ENCODE peak calls at places on chromosomes 12 and 14, in ten cellular contexts. C, Y, T, P, I, X, V, D, M and F are unnamed samples.

GRCh38 chr14:106530423-106531107 is 1004.2 kb downstream of the TMEM121 start:
- DNase-seq in C (no peak), M (no peak), D (no peak), T (peak; percentile 60), I (no peak), Y (no peak), P (no peak), X (peak; percentile 46), V (no peak), F (no peak)

GRCh38 chr12:106583578-106584103 is 837 bp downstream of the RFX4 start:
- DNase-seq in T (no peak), V (no peak), X (no peak), Y (no peak), M (no peak), P (peak; percentile 20), C (no peak), I (no peak), D (no peak), F (no peak)

GRCh38 chr12:28051516-28052456 is 79.3 kb upstream of the PTHLH start:
- DNase-seq in P (peak; percentile 92), C (no peak), I (no peak), T (no peak), D (no peak), M (no peak), Y (no peak), X (no peak), V (no peak), F (peak; percentile 67)

GRCh38 chr14:68896132-68896531 is 83.0 kb downstream of the ACTN1 start:
- DNase-seq in P (no peak), M (no peak), Y (no peak), C (peak; percentile 20), V (no peak), T (no peak), X (no peak), D (no peak), I (no peak), F (no peak)

GRCh38 chr14:24418492-24418873 is 11.0 kb downstream of the CBLN3 start:
- DNase-seq in T (no peak), C (no peak), P (peak; percentile 36), Y (peak; percentile 91), I (no peak), V (no peak), M (no peak), D (peak; percentile 44), X (peak; percentile 78), F (no peak)

GRCh38 chr12:66070378-66071120 is 60.0 kb downstream of the LLPH start:
- DNase-seq in M (no peak), Y (no peak), V (no peak), P (no peak), T (no peak), X (no peak), I (no peak), D (no peak), C (no peak), F (no peak)

GRCh38 chr12:75909714-75910451 is 121.7 kb downstream of the PHLDA1 start:
- DNase-seq in C (no peak), X (no peak), I (no peak), P (peak; percentile 52), V (no peak), T (no peak), D (no peak), Y (peak; percentile 31), M (no peak), F (no peak)

GRCh38 chr12:102833687-102834435 is 83.2 kb downstream of the PAH start:
- DNase-seq in T (no peak), X (no peak), I (peak; percentile 63), D (no peak), C (peak; percentile 10), P (no peak), Y (no peak), M (no peak), V (no peak), F (no peak)

GRCh38 chr14:58566979-58567378 is 70.8 kb upstream of the DACT1 start:
- DNase-seq in Y (no peak), M (no peak), I (no peak), V (no peak), D (no peak), C (no peak), P (no peak), T (no peak), X (no peak), F (no peak)

GRCh38 chr12:77102691-77103090 is 37.3 kb upstream of the E2F7 start:
- DNase-seq in X (no peak), D (no peak), V (no peak), I (no peak), M (no peak), P (peak; percentile 43), T (no peak), C (peak; percentile 70), Y (no peak), F (peak; percentile 92)

GRCh38 chr12:57191410-57191809 is 25.2 kb upstream of the NXPH4 start:
- DNase-seq in P (peak; percentile 25), C (no peak), V (no peak), Y (no peak), T (no peak), D (no peak), M (no peak), X (no peak), I (no peak), F (no peak)

GRCh38 chr12:106135075-106135474 is 3.7 kb downstream of the NUAK1 start:
- DNase-seq in D (no peak), T (no peak), I (no peak), M (no peak), P (peak; percentile 53), Y (no peak), X (no peak), V (no peak), C (no peak), F (peak; percentile 42)

GRCh38 chr12:90909069-90909676 is 45.8 kb downstream of the CCER1 start:
- DNase-seq in V (no peak), D (no peak), Y (peak; percentile 18), M (no peak), T (no peak), I (peak; percentile 47), C (peak; percentile 43), X (no peak), P (peak; percentile 66), F (peak; percentile 60)

GRCh38 chr12:89544730-89545184 is 18.9 kb upstream of the POC1B start:
- DNase-seq in T (no peak), V (no peak), Y (peak; percentile 35), M (no peak), I (no peak), X (peak; percentile 33), P (peak; percentile 71), C (peak; percentile 42), D (no peak), F (peak; percentile 50)

GRCh38 chr14:102351023-102351422 is 11.7 kb downstream of the CINP start:
- DNase-seq in C (no peak), V (no peak), T (no peak), D (no peak), X (no peak), P (no peak), M (no peak), Y (no peak), I (no peak), F (no peak)

DNA sequence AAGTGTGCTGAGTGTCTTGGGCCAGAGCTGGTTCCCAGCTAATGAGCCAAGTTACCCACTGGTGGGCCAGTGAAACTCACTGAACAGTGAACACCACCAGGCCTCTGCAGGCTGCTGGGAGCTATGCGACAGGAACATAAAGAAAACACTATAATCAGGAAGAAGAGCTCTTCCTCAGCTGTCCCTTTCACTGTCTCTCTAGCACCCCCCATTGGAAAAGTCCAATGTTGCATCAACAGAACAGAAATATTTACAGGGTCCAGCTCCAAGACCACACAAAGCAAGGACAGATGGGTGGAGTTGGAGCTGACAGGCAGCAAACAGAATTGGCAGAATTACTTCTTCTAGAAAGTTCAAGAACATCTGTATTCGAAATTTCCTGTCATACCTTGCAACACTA is 903.6 kb upstream of the TMEM132C start:
- DNase-seq in M (no peak), T (no peak), I (no peak), Y (no peak), D (no peak), P (no peak), X (no peak), V (no peak), C (peak; percentile 6), F (no peak)
- TF ChIP-seq CTCF in M (peak; percentile 28), T (no peak), I (no peak), Y (no peak), D (no peak), P (peak; percentile 61), X (no peak), V (no peak), C (peak; percentile 74), F (no peak)

GRCh38 chr12:31742891-31743290 is 14.1 kb upstream of the AMN1 start:
- DNase-seq in Y (no peak), T (no peak), M (no peak), P (no peak), I (no peak), C (no peak), X (no peak), V (no peak), D (no peak), F (no peak)
- TF ChIP-seq CTCF in Y (no peak), T (no peak), M (no peak), P (no peak), I (no peak), C (no peak), X (no peak), V (no peak), D (no peak), F (no peak)

DNA sequence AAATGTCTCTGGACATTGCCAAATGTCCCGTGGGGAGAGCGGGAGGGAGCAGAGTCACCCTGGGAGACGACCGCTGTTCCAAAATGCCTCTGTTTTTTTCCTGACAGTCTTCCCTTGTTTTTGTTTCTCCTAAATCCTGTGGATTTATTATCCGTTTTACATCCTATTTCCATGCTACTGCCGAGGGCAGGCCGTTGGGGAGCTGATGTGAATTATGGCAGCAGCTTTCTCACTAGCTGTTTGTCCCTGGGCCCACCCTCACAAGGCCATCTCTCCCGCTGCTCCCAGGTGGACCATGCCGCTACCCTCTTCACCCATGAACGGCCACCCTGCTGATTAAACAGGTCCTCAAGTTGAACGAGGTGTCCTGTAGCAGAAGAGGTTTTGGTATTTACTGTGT is 55.2 kb downstream of the FBXL14 start:
- DNase-seq in V (no peak), P (no peak), C (no peak), I (no peak), T (no peak), X (no peak), D (no peak), M (no peak), Y (no peak), F (no peak)
- TF ChIP-seq CTCF in V (no peak), P (no peak), C (no peak), I (no peak), T (no peak), X (no peak), D (no peak), M (no peak), Y (no peak), F (no peak)

DNA sequence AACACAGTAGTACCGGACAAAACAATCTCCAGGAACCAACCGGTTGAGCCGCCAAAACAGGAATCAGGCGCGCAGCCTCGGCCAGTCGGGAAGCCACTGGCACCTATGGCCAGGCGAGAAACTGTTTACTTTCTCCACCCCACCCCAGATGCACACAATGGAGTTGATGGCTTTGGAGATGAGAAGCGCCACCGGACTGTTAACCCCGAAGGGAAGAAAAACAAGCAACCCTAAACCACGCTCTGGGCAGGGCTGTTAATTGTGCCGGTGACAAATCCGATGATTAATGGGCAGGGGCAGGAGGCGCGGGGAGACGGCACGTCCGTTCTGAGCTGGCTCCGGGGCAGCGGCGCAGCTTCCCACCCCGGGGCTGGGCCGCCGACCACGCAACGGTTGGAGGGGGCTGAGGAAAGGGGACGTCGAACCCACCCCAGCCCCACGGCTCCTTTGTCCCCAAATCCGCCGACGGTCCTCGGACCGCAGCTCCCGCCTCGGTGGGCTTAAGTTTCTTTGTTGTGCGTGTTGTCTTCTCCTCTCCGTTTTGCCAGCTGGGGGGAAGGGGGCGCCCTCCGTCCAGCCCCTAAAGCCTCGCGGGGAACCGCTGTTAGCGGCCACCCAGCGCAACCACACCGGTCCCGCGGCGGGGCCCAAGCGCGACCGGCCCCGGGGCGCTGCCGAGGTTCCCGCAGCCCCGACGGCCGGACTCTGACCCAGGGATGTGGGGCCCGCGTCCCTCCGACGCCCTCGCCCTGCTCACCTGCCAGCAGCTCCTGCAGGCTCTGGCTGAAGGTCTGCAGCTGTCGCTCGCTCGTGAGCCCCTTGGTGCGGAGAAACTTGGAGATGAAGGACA is 790 bp downstream of the BTG1 start:
- DNase-seq in P (peak; percentile 49), M (no peak), I (peak; percentile 49), C (peak; percentile 66), T (peak; percentile 80), V (peak; percentile 38), X (peak; percentile 71), Y (peak; percentile 60), D (peak; percentile 72), F (peak; percentile 74)
- TF ChIP-seq CTCF in P (no peak), M (peak; percentile 8), I (peak; percentile 21), C (peak; percentile 56), T (no peak), V (peak; percentile 38), X (no peak), Y (peak; percentile 2), D (no peak), F (no peak)